ENCODE peak calls at places on chromosome 1, in four cellular contexts. Z is Kasumi-1, Y is HS-5, I is NCI-H1092. Q is an unnamed sample.

GRCh38 chr1:231130509-231130908 is 31.3 kb upstream of the TRIM67 start:
- DNase-seq in Z (no peak), Y (no peak), I (no peak), Q (no peak)

GRCh38 chr1:24635195-24635843 is 7.8 kb upstream of the SRRM1 start:
- DNase-seq in Z (peak), Y (peak), I (peak), Q (peak)

GRCh38 chr1:230130172-230130944 is 63.3 kb downstream of the GALNT2 start:
- DNase-seq in Z (no peak), Y (no peak), I (no peak), Q (no peak)

GRCh38 chr1:74010206-74010605 is 187.8 kb downstream of the LRRIQ3 start:
- DNase-seq in Z (peak), Y (no peak), I (no peak), Q (no peak)

GRCh38 chr1:157314408-157314807 is 176.2 kb upstream of the ETV3 start:
- DNase-seq in Z (no peak), Y (no peak), I (no peak), Q (no peak)

GRCh38 chr1:46131093-46131492 is 1.3 kb downstream of the PIK3R3 start:
- DNase-seq in Z (no peak), Y (no peak), I (no peak), Q (no peak)

GRCh38 chr1:1208713-1209433 is 2.5 kb upstream of the TNFRSF18 start:
- DNase-seq in Z (peak), Y (no peak), I (no peak), Q (no peak)

GRCh38 chr1:198970919-198971318 is 332.1 kb downstream of the PTPRC start:
- DNase-seq in Z (peak), Y (peak), I (no peak), Q (peak)

GRCh38 chr1:215360021-215360420 is 207.1 kb upstream of the KCTD3 start:
- DNase-seq in Z (no peak), Y (no peak), I (no peak), Q (no peak)

GRCh38 chr1:100443739-100444571 is 91.6 kb downstream of the CDC14A start:
- DNase-seq in Z (peak), Y (no peak), I (no peak), Q (no peak)

GRCh38 chr1:201925961-201926585 is 20.3 kb downstream of the LMOD1 start:
- DNase-seq in Z (no peak), Y (no peak), I (no peak), Q (no peak)

Q was measured in DMS153.